ENCODE peak calls at places on chromosomes 7 and 10, in four cellular contexts. V is HepG2, N is GM12878, O is K562. Z is an unnamed sample.
A peak's percentile ranks its signal among the peaks of the same experiment; 100 is the strongest.

GRCh38 chr7:54664235-54665228 is 94.5 kb downstream of the SEC61G start:
- DNase-seq in V (peak; percentile 40), N (no peak), O (peak; percentile 21), Z (peak; percentile 76)

GRCh38 chr7:48280100-48280499 is 108.8 kb downstream of the ABCA13 start:
- DNase-seq in V (no peak), N (no peak), O (no peak), Z (no peak)

GRCh38 chr10:130193033-130193432 is 56.8 kb downstream of the GLRX3 start:
- DNase-seq in V (no peak), N (no peak), O (no peak), Z (no peak)

GRCh38 chr7:67398916-67399315 is 402.3 kb downstream of the TYW1 start:
- DNase-seq in V (no peak), N (no peak), O (no peak), Z (no peak)

GRCh38 chr7:139566736-139567646 is 43.5 kb downstream of the CLEC2L start:
- DNase-seq in V (no peak), N (no peak), O (no peak), Z (no peak)

GRCh38 chr10:20892011-20892585 is 5.0 kb downstream of the NEBL start:
- DNase-seq in V (no peak), N (no peak), O (no peak), Z (no peak)

GRCh38 chr7:120979765-120980499 is 8.6 kb upstream of the CPED1 start:
- DNase-seq in V (no peak), N (no peak), O (no peak), Z (no peak)

GRCh38 chr7:84800846-84801245 is 386.0 kb downstream of the SEMA3D start:
- DNase-seq in V (no peak), N (no peak), O (no peak), Z (no peak)

GRCh38 chr7:17402628-17403278 is 104.3 kb downstream of the AHR start:
- DNase-seq in V (no peak), N (peak; percentile 90), O (no peak), Z (no peak)

GRCh38 chr7:34939175-34939574 is 98.1 kb downstream of the DPY19L1 start:
- DNase-seq in V (peak; percentile 78), N (no peak), O (no peak), Z (no peak)

GRCh38 chr10:27568196-27569175 is 64.4 kb downstream of the RAB18 start:
- DNase-seq in V (no peak), N (no peak), O (no peak), Z (no peak)

GRCh38 chr7:130544356-130544755 is 52.5 kb downstream of the MEST start:
- DNase-seq in V (no peak), N (no peak), O (no peak), Z (no peak)

GRCh38 chr7:150399421-150399820 is 20.3 kb downstream of the ZNF775 start:
- DNase-seq in V (no peak), N (no peak), O (no peak), Z (no peak)

GRCh38 chr7:52525772-52526341 is 509.6 kb upstream of the POM121L12 start:
- DNase-seq in V (no peak), N (no peak), O (no peak), Z (no peak)

GRCh38 chr10:3948843-3949242 is 163.8 kb upstream of the KLF6 start:
- DNase-seq in V (no peak), N (no peak), O (no peak), Z (no peak)

GRCh38 chr10:52818019-52818418 is 45.4 kb upstream of the MBL2 start:
- DNase-seq in V (peak; percentile 51), N (peak; percentile 37), O (peak; percentile 18), Z (peak; percentile 64)

GRCh38 chr7:43362652-43363428 is 220.1 kb upstream of the STK17A start:
- DNase-seq in V (no peak), N (no peak), O (no peak), Z (no peak)

GRCh38 chr7:55050286-55050685 is 31.5 kb downstream of the EGFR start:
- DNase-seq in V (no peak), N (no peak), O (no peak), Z (no peak)

GRCh38 chr7:19899517-19899916 is 126.1 kb upstream of the TMEM196 start:
- DNase-seq in V (no peak), N (no peak), O (no peak), Z (no peak)

GRCh38 chr10:70352401-70353097 is 29.9 kb downstream of the LRRC20 start:
- DNase-seq in V (peak; percentile 95), N (no peak), O (no peak), Z (no peak)

GRCh38 chr7:55534262-55534915 is 37.9 kb downstream of the VOPP1 start:
- DNase-seq in V (peak; percentile 30), N (peak; percentile 99), O (no peak), Z (no peak)

GRCh38 chr10:47269294-47269693 is 30.7 kb upstream of the GDF10 start:
- DNase-seq in V (no peak), N (no peak), O (peak; percentile 21), Z (no peak)

GRCh38 chr10:24979685-24980084 is 27.3 kb upstream of the PRTFDC1 start:
- DNase-seq in V (no peak), N (no peak), O (no peak), Z (no peak)

GRCh38 chr7:102967798-102968197 is 55.0 kb downstream of the LRRC17 start:
- DNase-seq in V (no peak), N (no peak), O (no peak), Z (no peak)

GRCh38 chr7:3013975-3014792 is 29.5 kb downstream of the CARD11 start:
- DNase-seq in V (no peak), N (no peak), O (no peak), Z (no peak)

GRCh38 chr7:90706067-90706716 is 110.1 kb downstream of the CDK14 start:
- DNase-seq in V (peak; percentile 2), N (no peak), O (no peak), Z (peak; percentile 27)

GRCh38 chr10:102274062-102274461 is 28.7 kb downstream of the GBF1 start:
- DNase-seq in V (no peak), N (no peak), O (no peak), Z (no peak)

GRCh38 chr10:122130474-122131110 is 140.5 kb upstream of the BTBD16 start:
- DNase-seq in V (no peak), N (no peak), O (no peak), Z (no peak)

GRCh38 chr7:3204526-3204925 is 96.5 kb upstream of the SDK1 start:
- DNase-seq in V (no peak), N (no peak), O (no peak), Z (no peak)

GRCh38 chr7:114212753-114213439 is 201.7 kb upstream of the FOXP2 start:
- DNase-seq in V (no peak), N (no peak), O (no peak), Z (no peak)

GRCh38 chr7:139084709-139085108 is 24.8 kb downstream of the ZC3HAV1 start:
- DNase-seq in V (no peak), N (no peak), O (no peak), Z (no peak)

GRCh38 chr10:27745719-27746363 is at the start of gene MKX:
- DNase-seq in V (no peak), N (no peak), O (no peak), Z (peak; percentile 60)

GRCh38 chr10:78402636-78403035 is 369.0 kb downstream of the RPS24 start:
- DNase-seq in V (no peak), N (no peak), O (no peak), Z (no peak)

GRCh38 chr7:149778696-149779501 is 5.5 kb upstream of the ZNF467 start:
- DNase-seq in V (no peak), N (no peak), O (no peak), Z (no peak)

GRCh38 chr7:114703677-114704076 is 218.2 kb upstream of the MDFIC start:
- DNase-seq in V (no peak), N (no peak), O (no peak), Z (no peak)

GRCh38 chr10:117096559-117097201 is 41.4 kb downstream of the VAX1 start:
- DNase-seq in V (no peak), N (no peak), O (no peak), Z (no peak)

GRCh38 chr7:89554209-89554608 is 600.1 kb upstream of the STEAP1 start:
- DNase-seq in V (no peak), N (no peak), O (no peak), Z (no peak)

GRCh38 chr7:151271699-151272355 is 23.3 kb upstream of the SMARCD3 start:
- DNase-seq in V (peak; percentile 53), N (no peak), O (no peak), Z (no peak)

GRCh38 chr10:110903280-110904278 is 15.4 kb downstream of the BBIP1 start:
- DNase-seq in V (no peak), N (no peak), O (no peak), Z (no peak)

DNA sequence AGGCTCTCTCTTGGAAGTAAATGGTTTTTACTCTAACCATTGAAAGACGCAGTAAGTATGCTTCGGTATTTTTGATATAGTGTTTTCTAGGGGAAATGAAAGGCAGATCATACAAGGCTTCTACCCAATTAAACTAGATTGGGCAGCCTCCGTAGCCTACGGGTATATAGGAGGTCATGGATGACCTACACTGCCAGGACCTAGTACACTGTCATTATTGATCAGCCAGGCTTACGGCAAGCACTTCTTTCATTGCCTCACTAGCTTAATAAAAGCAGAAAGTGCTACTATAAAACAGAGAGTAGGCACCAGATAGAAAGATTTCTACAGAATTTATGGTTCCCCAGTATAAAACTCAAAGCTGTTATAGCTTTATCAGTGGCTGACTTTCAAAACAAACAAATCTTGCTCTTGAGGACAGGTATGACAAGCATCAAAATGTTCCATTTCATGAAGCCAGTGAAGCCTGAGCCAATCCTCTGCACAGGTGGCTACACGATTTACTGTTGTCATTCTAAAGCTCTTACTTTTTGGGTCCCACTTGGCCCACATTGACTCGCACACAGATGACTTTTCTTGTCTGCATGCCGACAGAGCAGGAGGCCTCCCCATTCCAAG is 358.1 kb downstream of the THSD7A start:
- DNase-seq in V (no peak), N (no peak), O (no peak), Z (no peak)
- TF ChIP-seq BHLHE40 in V (no peak), N (no peak), O (no peak), Z (no peak)

GRCh38 chr7:31796375-31796774 is 109.4 kb downstream of the PPP1R17 start:
- DNase-seq in V (no peak), N (no peak), O (no peak), Z (no peak)
- TF ChIP-seq FOXK2 in V (no peak), N (no peak), O (no peak), Z (no peak)

DNA sequence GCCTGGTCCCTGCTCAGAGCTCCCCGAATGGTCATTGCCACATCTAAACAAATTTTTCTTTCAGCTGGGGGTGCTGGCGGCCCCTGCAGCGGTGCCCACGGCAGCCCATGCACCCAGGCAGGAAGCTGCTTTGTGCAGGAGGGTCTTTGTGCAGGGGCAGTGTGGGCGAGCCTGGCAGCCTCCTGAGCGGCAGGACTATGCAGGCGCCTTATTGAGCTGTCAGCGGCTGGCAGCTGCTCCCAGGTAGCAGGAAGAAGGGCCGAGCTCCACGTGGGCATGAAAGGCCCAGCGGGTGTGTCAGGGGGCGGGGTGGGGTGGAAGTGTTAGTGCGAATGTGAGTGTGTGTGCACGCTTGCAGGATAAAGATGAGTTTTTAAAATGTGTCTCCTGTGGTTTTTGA is 83.7 kb downstream of the LHPP start:
- DNase-seq in V (no peak), N (no peak), O (no peak), Z (no peak)
- TF ChIP-seq BHLHE40 in V (no peak), N (no peak), O (no peak), Z (no peak)

GRCh38 chr7:155856656-155857055 is 44.4 kb upstream of the SHH start:
- DNase-seq in V (no peak), N (no peak), O (no peak), Z (no peak)

GRCh38 chr7:155857141-155857540 is 44.9 kb upstream of the SHH start:
- DNase-seq in V (no peak), N (no peak), O (no peak), Z (no peak)

GRCh38 chr7:155860840-155861479 is 48.7 kb upstream of the SHH start:
- DNase-seq in V (no peak), N (no peak), O (no peak), Z (no peak)

GRCh38 chr7:155860461-155860839 is 48.2 kb upstream of the SHH start:
- DNase-seq in V (no peak), N (no peak), O (no peak), Z (no peak)

GRCh38 chr7:155858521-155859061 is 46.3 kb upstream of the SHH start:
- DNase-seq in V (no peak), N (no peak), O (no peak), Z (no peak)
- TF ChIP-seq FOXK2 in V (no peak), N (no peak), O (no peak), Z (no peak)

Z was measured in HEK293T.